ENCODE peak calls at places on chromosome 15, in four cellular contexts. I, W, Q and P are unnamed samples.

GRCh38 chr15:50135123-50135541 is 16.1 kb upstream of the ATP8B4 start:
- DNase-seq in I (no peak), W (no peak), Q (peak), P (no peak)

GRCh38 chr15:95840004-95840403 is 490.5 kb upstream of the NR2F2 start:
- DNase-seq in I (no peak), W (no peak), Q (peak), P (no peak)

GRCh38 chr15:78194568-78194925 is 39.8 kb downstream of the ACSBG1 start:
- DNase-seq in I (no peak), W (no peak), Q (no peak), P (no peak)

GRCh38 chr15:71784719-71785118 is 25.6 kb upstream of the NR2E3 start:
- DNase-seq in I (no peak), W (no peak), Q (no peak), P (peak)

GRCh38 chr15:73369073-73369694 is 426 bp upstream of the HCN4 start:
- DNase-seq in I (no peak), W (no peak), Q (no peak), P (peak)

GRCh38 chr15:31160297-31160696 is 58.8 kb upstream of the TRPM1 start:
- DNase-seq in I (no peak), W (no peak), Q (no peak), P (no peak)

GRCh38 chr15:82393671-82394070 is 35.9 kb upstream of the GOLGA6L9 start:
- DNase-seq in I (no peak), W (no peak), Q (peak), P (no peak)

GRCh38 chr15:80942746-80943565 is 46.7 kb downstream of the MESD start:
- DNase-seq in I (no peak), W (no peak), Q (no peak), P (no peak)

GRCh38 chr15:43253431-43254403 is 13.0 kb downstream of the TGM5 start:
- DNase-seq in I (no peak), W (no peak), Q (peak), P (no peak)

GRCh38 chr15:99399612-99400011 is 148.3 kb downstream of the LRRC28 start:
- DNase-seq in I (no peak), W (no peak), Q (no peak), P (no peak)

GRCh38 chr15:38474155-38474757 is 20.3 kb downstream of the FAM98B start:
- DNase-seq in I (peak), W (no peak), Q (peak), P (no peak)

GRCh38 chr15:68305420-68305871 is 27.9 kb downstream of the FEM1B start:
- DNase-seq in I (no peak), W (no peak), Q (no peak), P (no peak)

GRCh38 chr15:74816624-74817369 is 4.2 kb downstream of the LMAN1L start:
- DNase-seq in I (no peak), W (no peak), Q (no peak), P (no peak)

GRCh38 chr15:73695773-73696640 is 11.8 kb downstream of the CD276 start:
- DNase-seq in I (no peak), W (no peak), Q (no peak), P (no peak)

GRCh38 chr15:70538278-70538677 is 225.1 kb downstream of the UACA start:
- DNase-seq in I (no peak), W (no peak), Q (peak), P (no peak)

GRCh38 chr15:67114846-67115521 is 49.6 kb downstream of the SMAD3 start:
- DNase-seq in I (no peak), W (no peak), Q (no peak), P (no peak)

GRCh38 chr15:68557469-68558317 is 21.1 kb upstream of the CORO2B start:
- DNase-seq in I (no peak), W (no peak), Q (no peak), P (no peak)

GRCh38 chr15:77029166-77030041 is 34.5 kb downstream of the PSTPIP1 start:
- DNase-seq in I (peak), W (no peak), Q (no peak), P (peak)

GRCh38 chr15:90099868-90100854 is 2.1 kb downstream of the IDH2 start:
- DNase-seq in I (no peak), W (no peak), Q (peak), P (no peak)

GRCh38 chr15:59160880-59161593 is 45.6 kb upstream of the LDHAL6B start:
- DNase-seq in I (no peak), W (no peak), Q (no peak), P (peak)

GRCh38 chr15:57248074-57248473 is 128.2 kb upstream of the CGNL1 start:
- DNase-seq in I (no peak), W (no peak), Q (no peak), P (no peak)

GRCh38 chr15:67899596-67900283 is 59.9 kb upstream of the RNU6-1 start:
- DNase-seq in I (no peak), W (no peak), Q (no peak), P (no peak)

GRCh38 chr15:96158938-96159337 is 171.6 kb upstream of the NR2F2 start:
- DNase-seq in I (no peak), W (no peak), Q (no peak), P (no peak)

GRCh38 chr15:64461577-64462162 is 1.3 kb downstream of the ZNF609 start:
- DNase-seq in I (no peak), W (no peak), Q (no peak), P (peak)

GRCh38 chr15:78308422-78309021 is 9.1 kb upstream of the SKIC8 start:
- DNase-seq in I (peak), W (peak), Q (peak), P (peak)

GRCh38 chr15:55221090-55222011 is 24.6 kb upstream of the RSL24D1 start:
- DNase-seq in I (peak), W (peak), Q (peak), P (no peak)

GRCh38 chr15:47186071-47186470 is 531.2 kb upstream of the SEMA6D start:
- DNase-seq in I (no peak), W (no peak), Q (no peak), P (no peak)